ENCODE peak calls at places on chromosomes 3 and 15, in five cellular contexts. Z is naive thymus-derived CD4-positive, alpha-beta T cell; C is endothelial cell of umbilical vein; D is uterus; A is tibial nerve. K is an unnamed sample. For H3K4me1, the result is how much of the 10 kb centered on the place peaks cover.

GRCh38 chr15:69304176-69304533 is 5.4 kb downstream of the PAQR5 start:
- DNase-seq in C (no peak), D (no peak), A (no peak), Z (no peak), K (no peak)

GRCh38 chr15:100111103-100112060 is 230.4 kb downstream of the ADAMTS17 start:
- DNase-seq in Z (peak), A (no peak), D (peak), C (peak), K (peak)

GRCh38 chr3:155370764-155371503 is 77.5 kb upstream of the STRIT1 start:
- DNase-seq in C (no peak), A (no peak), Z (no peak), D (no peak), K (no peak)

GRCh38 chr15:33988384-33988783 is 20.1 kb downstream of the CHRM5 start:
- DNase-seq in Z (no peak), A (no peak), C (peak), D (no peak), K (no peak)

GRCh38 chr3:105965384-105965783 is 96.6 kb upstream of the CBLB start:
- DNase-seq in C (peak), A (no peak), D (no peak), Z (no peak), K (no peak)

GRCh38 chr3:135706758-135707375 is 258.7 kb upstream of the PPP2R3A start:
- DNase-seq in C (no peak), D (no peak), Z (no peak), A (no peak), K (no peak)

GRCh38 chr3:186902713-186903112 is 27.6 kb upstream of the ST6GAL1 start:
- DNase-seq in D (no peak), C (no peak), Z (no peak), A (no peak), K (no peak)

GRCh38 chr3:46463120-46463867 is 1.4 kb downstream of the LTF start:
- DNase-seq in A (no peak), Z (no peak), D (peak), C (no peak), K (no peak)

GRCh38 chr3:4504340-4505261 is 11.5 kb downstream of the ITPR1 start:
- DNase-seq in C (no peak), A (no peak), D (peak), Z (peak), K (no peak)

GRCh38 chr3:33668618-33669017 is 49.4 kb downstream of the CLASP2 start:
- DNase-seq in D (no peak), Z (no peak), C (no peak), A (no peak), K (no peak)

GRCh38 chr3:123552095-123552714 is 32.6 kb downstream of the HACD2 start:
- DNase-seq in A (no peak), C (peak), D (no peak), Z (no peak), K (no peak)

GRCh38 chr3:41075958-41076357 is 123.3 kb upstream of the CTNNB1 start:
- DNase-seq in C (no peak), Z (no peak), A (no peak), D (peak), K (no peak)

GRCh38 chr3:14938964-14939363 is 8.4 kb upstream of the NR2C2 start:
- DNase-seq in A (no peak), C (no peak), D (no peak), Z (no peak), K (no peak)

GRCh38 chr15:59251001-59251845 is 44.6 kb downstream of the LDHAL6B start:
- DNase-seq in A (no peak), D (no peak), C (no peak), Z (no peak), K (no peak)

GRCh38 chr3:194396897-194397756 is 1.9 kb downstream of the GP5 start:
- DNase-seq in A (no peak), D (no peak), C (peak), Z (peak), K (no peak)

GRCh38 chr3:50625131-50625878 is 8.4 kb downstream of the MAPKAPK3 start:
- DNase-seq in D (no peak), C (no peak), Z (no peak), A (no peak), K (no peak)

GRCh38 chr3:149701206-149701976 is 43.6 kb upstream of the WWTR1 start:
- DNase-seq in A (no peak), Z (no peak), D (no peak), C (no peak), K (no peak)
- H3K4me1 ChIP-seq in A (under half), Z (under half), D (under half), C (under half), K (under half)

DNA sequence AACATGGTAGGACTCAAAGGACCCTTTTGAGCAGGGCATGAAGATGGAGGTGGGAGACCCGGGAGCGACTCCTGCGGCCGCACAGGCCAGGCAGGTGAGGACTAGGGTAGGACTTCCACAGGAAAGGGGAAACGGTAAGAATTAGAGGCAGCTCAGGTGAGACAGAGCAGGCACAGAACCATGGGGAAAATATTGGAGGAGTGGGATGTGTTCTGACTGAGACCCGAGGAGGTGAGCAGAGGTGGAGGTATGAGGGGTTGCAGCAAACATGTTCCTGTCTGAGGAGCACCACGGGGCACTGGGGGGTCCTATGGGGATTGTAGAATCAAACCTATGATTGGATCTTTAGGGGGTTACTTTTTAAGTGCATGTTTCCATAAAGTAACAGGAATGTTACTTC is 1.4 kb upstream of the ISG20 start:
- DNase-seq in C (no peak), Z (no peak), A (no peak), D (no peak), K (no peak)
- H3K4me1 ChIP-seq in C (under half), Z (half or more), A (under half), D (under half), K (under half)

DNA sequence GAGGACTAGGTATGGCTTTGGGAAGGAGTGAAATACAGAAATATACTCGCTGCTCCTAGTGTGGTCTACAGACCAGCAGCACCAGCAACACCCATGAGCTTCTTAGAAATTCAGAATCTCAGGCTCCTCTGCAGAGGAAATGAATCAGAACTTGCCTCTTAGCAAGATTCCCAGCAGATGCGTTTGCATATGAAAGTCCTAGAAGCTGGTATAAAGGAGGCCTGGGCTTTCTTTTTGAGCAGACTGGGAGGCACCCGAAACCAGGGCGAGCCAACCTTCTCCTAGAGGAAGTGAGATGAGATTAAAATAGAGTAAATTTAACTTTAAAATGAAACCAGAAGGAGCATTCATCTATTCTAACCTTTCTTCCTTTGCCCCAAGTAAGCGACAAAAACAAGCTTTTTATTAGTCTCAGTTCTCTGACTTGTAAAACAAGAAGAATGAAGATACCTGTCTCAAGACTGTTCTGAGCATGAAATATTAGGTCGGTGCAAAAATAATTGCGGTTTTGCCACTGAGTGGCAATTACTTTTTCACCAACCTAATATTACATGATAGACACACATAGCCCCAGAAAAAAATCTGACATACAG is 140.0 kb downstream of the PDZRN3 start:
- DNase-seq in A (no peak), D (no peak), C (no peak), Z (no peak), K (no peak)
- H3K4me1 ChIP-seq in A (under half), D (under half), C (under half), Z (under half), K (under half)

GRCh38 chr15:42595641-42596240 is 20.3 kb downstream of the STARD9 start:
- DNase-seq in Z (no peak), D (no peak), A (no peak), C (no peak), K (no peak)

GRCh38 chr15:42590619-42591237 is 15.3 kb downstream of the STARD9 start:
- DNase-seq in C (no peak), A (no peak), D (no peak), Z (no peak), K (no peak)

GRCh38 chr15:42593143-42593542 is 17.7 kb downstream of the STARD9 start:
- DNase-seq in C (no peak), Z (no peak), D (peak), A (peak), K (no peak)

DNA sequence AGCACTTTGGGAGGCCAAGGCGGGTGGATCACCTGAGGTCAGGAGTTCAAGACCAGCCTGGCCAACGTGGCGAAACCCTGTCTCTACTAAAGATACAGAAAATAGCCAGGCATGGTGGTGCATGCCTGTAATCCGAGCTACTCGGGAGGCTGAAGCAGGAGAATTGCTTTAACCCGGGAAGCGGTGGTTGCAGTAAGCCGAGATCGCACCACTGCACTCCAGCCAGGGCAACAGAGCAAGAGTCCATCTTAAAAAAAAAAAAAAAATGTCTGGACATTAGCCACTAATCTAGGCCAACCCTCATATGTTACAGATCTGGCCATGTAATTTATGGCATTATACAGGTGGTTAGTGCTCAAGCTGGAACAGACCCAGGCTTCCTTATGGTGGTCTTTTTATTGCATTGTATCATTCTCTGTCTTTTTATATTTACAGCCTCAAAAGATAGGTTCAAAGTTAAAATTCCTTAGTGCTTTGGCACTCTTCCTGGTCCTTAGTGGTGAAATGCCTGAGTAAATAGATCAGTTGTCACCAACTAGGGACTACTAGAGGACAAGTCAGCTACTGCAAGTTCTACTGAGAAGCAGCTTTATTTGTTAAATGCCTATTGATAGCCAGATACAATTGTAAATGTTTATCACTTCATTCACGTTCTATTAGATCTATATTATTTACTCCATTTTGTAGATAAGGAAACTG is 16.0 kb downstream of the STARD9 start:
- DNase-seq in D (no peak), Z (no peak), A (no peak), C (peak), K (peak)
- H3K4me1 ChIP-seq in D (under half), Z (under half), A (half or more), C (under half), K (under half)

GRCh38 chr15:74199293-74199645 is 3.3 kb downstream of the STRA6 start:
- DNase-seq in D (no peak), A (no peak), Z (no peak), C (no peak), K (no peak)

GRCh38 chr15:74200871-74201419 is 1.6 kb downstream of the STRA6 start:
- DNase-seq in C (no peak), Z (no peak), D (peak), A (peak), K (peak)

GRCh38 chr15:74202461-74203401 is at the start of gene STRA6:
- DNase-seq in D (no peak), Z (no peak), A (no peak), C (no peak), K (peak)

GRCh38 chr15:74201656-74202420 is 749 bp downstream of the STRA6 start:
- DNase-seq in D (no peak), A (no peak), C (no peak), Z (no peak), K (peak)

DNA sequence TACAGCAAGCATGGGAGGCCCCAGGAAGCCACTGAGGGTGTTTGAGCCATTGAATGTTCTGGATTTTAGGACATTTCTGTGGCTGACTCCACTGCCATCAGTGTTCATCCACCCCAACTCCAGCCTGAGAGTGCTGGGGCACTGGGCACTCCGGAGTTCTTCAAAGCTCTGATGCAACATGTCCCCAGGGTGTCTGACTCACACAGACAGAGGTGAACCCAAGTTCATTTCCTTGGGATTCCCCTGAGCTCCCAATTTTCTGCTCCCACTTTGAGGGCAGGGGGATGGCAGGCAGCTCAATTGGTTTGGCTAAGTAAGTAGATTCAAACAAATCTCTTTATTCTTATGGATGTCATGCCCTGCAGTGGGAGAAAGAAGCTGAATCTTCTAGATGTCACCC is 2.2 kb downstream of the STRA6 start:
- DNase-seq in C (peak), Z (no peak), A (peak), D (peak), K (peak)
- H3K4me1 ChIP-seq in C (under half), Z (under half), A (under half), D (under half), K (half or more)

GRCh38 chr3:179949428-179949827 is 87.3 kb downstream of the PEX5L start:
- DNase-seq in Z (no peak), C (no peak), A (no peak), D (no peak), K (no peak)

GRCh38 chr3:179954226-179954870 is 82.4 kb downstream of the PEX5L start:
- DNase-seq in A (no peak), C (no peak), Z (no peak), D (no peak), K (no peak)

GRCh38 chr3:179945569-179945968 is 91.2 kb downstream of the PEX5L start:
- DNase-seq in C (no peak), Z (no peak), D (no peak), A (no peak), K (no peak)

GRCh38 chr3:179948740-179949139 is 88.0 kb downstream of the PEX5L start:
- DNase-seq in Z (no peak), C (no peak), D (no peak), A (no peak), K (no peak)

DNA sequence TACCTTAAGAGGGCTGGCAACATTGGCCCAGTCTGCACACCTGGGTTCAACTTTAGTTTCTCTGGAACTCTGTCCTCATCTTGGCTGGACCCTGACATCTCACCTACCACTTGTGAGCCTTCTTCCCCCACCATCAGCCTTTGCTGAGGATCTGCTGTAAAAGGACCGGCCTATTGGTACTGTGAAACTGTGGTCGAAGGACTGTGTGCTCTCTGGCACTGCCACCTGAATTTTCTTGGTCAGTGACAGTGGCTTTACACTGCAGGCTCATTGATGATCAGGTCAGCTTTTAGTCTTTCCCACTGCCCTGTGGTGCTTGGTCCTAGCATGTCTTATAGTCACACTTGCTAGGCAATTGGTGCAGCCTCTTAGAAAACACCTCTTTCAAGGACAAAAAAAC is 86.9 kb downstream of the PEX5L start:
- DNase-seq in C (no peak), D (no peak), Z (no peak), A (no peak), K (no peak)
- H3K4me1 ChIP-seq in C (under half), D (under half), Z (under half), A (under half), K (under half)

GRCh38 chr3:108088146-108088545 is 2.7 kb downstream of the CD47 start:
- DNase-seq in C (peak), Z (no peak), D (no peak), A (no peak), K (no peak)
- H3K4me1 ChIP-seq in C (under half), Z (half or more), D (under half), A (under half), K (under half)

GRCh38 chr3:138351151-138351550 is 2.8 kb downstream of the MRAS start:
- DNase-seq in C (no peak), Z (no peak), A (no peak), D (no peak), K (no peak)

GRCh38 chr3:138356666-138357409 is 8.5 kb downstream of the MRAS start:
- DNase-seq in C (no peak), D (no peak), Z (no peak), A (no peak), K (no peak)

GRCh38 chr3:138354376-138354775 is 6.0 kb downstream of the MRAS start:
- DNase-seq in D (no peak), Z (no peak), C (no peak), A (no peak), K (no peak)

GRCh38 chr3:138351916-138352555 is 3.7 kb downstream of the MRAS start:
- DNase-seq in A (no peak), D (no peak), C (no peak), Z (no peak), K (no peak)

DNA sequence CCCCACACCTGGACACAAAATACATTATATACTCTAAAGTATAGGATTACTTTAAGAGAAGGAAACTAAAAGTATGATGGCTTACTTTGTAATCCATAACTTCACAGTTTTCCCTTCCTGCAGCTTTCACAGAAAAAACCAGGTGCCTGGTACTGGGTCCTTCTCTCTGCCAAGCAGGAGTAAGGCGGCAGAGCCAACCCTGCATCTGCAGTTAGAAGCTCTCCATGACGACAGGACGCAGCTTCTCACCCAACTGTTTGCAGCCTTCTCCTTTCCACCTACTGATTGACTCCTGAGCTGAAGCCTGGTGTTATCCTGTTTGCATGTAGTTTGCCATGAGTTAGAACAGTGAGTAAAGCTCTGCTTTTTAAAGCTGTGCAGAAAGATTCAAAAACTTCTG is 6.7 kb downstream of the MRAS start:
- DNase-seq in A (no peak), Z (no peak), D (no peak), C (no peak), K (no peak)
- H3K4me1 ChIP-seq in A (half or more), Z (under half), D (under half), C (under half), K (under half)

K was measured in PC-9.